ENCODE peak calls at places on chromosomes 6 and 20, in nine cellular contexts. G is heart left ventricle, E is Peyer's patch, X is lower lobe of right lung, H is A673, M is colonic mucosa, Z is tibial nerve, L is cardiac muscle cell, R is esophagus muscularis mucosa. Q is an unnamed sample.

GRCh38 chr6:38489951-38490350 is 149.8 kb downstream of the BTBD9 start:
- DNase-seq in G (no peak), H (no peak), Z (no peak), E (no peak), X (no peak), R (no peak), L (no peak), M (no peak), Q (no peak)

GRCh38 chr6:144264270-144265060 is 20.7 kb upstream of the UTRN start:
- DNase-seq in H (peak; percentile 35), L (peak; percentile 64), E (no peak), X (no peak), G (no peak), R (no peak), M (no peak), Z (no peak), Q (peak; percentile 28)

GRCh38 chr6:87722831-87723726 is 21.0 kb upstream of the AKIRIN2 start:
- DNase-seq in G (peak; percentile 73), R (no peak), E (peak; percentile 41), M (peak; percentile 41), Z (no peak), H (no peak), L (peak; percentile 23), X (peak; percentile 68), Q (peak; percentile 75)

GRCh38 chr6:166957087-166957804 is 896 bp upstream of the RNASET2 start:
- DNase-seq in E (peak; percentile 78), H (peak; percentile 18), R (no peak), Z (peak; percentile 45), M (peak; percentile 76), G (peak; percentile 63), L (no peak), X (peak; percentile 82), Q (peak; percentile 32)

GRCh38 chr6:108133594-108134179 is 32.1 kb upstream of the NR2E1 start:
- DNase-seq in L (peak; percentile 92), E (no peak), G (peak; percentile 40), M (peak; percentile 60), R (no peak), X (peak; percentile 79), H (peak; percentile 82), Z (no peak), Q (peak; percentile 84)

GRCh38 chr6:68695403-68695802 is 60.3 kb downstream of the ADGRB3 start:
- DNase-seq in M (no peak), L (no peak), G (no peak), E (no peak), R (no peak), X (no peak), Z (no peak), H (no peak), Q (no peak)

GRCh38 chr20:36574278-36575065 is 1.1 kb downstream of the TGIF2 start:
- DNase-seq in L (peak; percentile 75), H (peak; percentile 68), X (peak; percentile 70), Z (no peak), G (peak; percentile 48), M (peak; percentile 56), R (no peak), E (peak; percentile 65), Q (peak; percentile 69)

GRCh38 chr6:28081486-28081751 is 1.1 kb downstream of the ZNF165 start:
- DNase-seq in E (peak; percentile 39), M (no peak), L (no peak), R (no peak), H (no peak), G (no peak), Z (no peak), X (no peak), Q (no peak)

GRCh38 chr20:8082999-8083398 is 49.1 kb upstream of the PLCB1 start:
- DNase-seq in G (peak; percentile 12), X (no peak), Z (peak; percentile 28), H (no peak), M (no peak), R (no peak), E (no peak), L (no peak), Q (no peak)

GRCh38 chr6:106448000-106448426 is 87.5 kb downstream of the CRYBG1 start:
- DNase-seq in R (no peak), G (peak; percentile 8), M (no peak), H (no peak), X (peak; percentile 68), L (no peak), E (peak; percentile 63), Z (peak; percentile 9), Q (no peak)

DNA sequence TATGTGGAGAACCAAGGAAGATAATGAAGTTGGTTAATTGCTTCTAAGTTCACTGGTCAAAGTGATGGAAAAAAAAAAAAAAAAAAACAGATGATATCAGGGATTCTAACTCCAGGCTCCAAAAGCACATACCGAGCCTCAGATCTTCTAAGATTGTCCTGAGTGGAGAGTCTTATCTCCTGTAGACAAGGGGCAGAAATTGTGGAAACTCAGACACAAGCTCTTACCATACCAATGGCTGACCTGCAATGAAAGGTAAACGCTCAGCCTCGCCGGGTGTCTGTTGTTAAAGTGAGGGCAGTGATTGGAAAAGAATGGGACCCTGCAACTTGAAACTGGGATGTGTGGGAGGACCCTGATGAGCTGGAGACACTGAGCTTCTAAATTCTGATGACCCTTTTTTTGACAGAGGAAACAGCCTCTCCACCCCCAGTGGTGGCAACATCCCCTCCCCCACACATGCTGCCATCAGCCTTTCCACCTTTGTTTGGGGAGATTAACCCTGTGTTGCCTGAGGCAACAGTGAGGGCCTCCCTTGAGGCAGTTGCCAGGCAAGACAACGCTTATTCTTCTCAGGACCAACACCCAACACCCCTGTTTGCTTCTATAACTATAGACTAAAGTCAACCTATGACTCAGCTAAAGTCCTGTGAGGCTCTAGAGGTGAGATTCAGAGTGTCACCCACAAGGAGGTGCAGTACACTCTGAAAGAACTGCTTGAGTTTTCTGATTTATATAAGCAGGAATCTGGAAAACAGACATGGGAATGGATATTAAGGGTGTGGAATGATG is 154.0 kb downstream of the THBS2 start:
- DNase-seq in M (no peak), Z (no peak), H (no peak), G (no peak), X (no peak), R (peak; percentile 68), E (no peak), L (no peak), Q (no peak)
- TF ChIP-seq CTCF in M (no peak), Z (no peak), H (no peak), G (no peak), X (no peak), R (no peak), E (no peak), L (no peak), Q (no peak)

GRCh38 chr6:17851001-17851719 is 136.3 kb downstream of the KIF13A start:
- DNase-seq in E (no peak), L (no peak), Z (no peak), M (no peak), R (no peak), X (no peak), H (no peak), G (no peak), Q (no peak)
- H3K27ac ChIP-seq in E (peak overlapping the region; percentile 0), L (no peak overlapping the region), Z (no peak overlapping the region), M (no peak overlapping the region), R (peak overlapping the region; percentile 45), X (no peak overlapping the region), H (no peak overlapping the region), G (no peak overlapping the region), Q (no peak overlapping the region)

DNA sequence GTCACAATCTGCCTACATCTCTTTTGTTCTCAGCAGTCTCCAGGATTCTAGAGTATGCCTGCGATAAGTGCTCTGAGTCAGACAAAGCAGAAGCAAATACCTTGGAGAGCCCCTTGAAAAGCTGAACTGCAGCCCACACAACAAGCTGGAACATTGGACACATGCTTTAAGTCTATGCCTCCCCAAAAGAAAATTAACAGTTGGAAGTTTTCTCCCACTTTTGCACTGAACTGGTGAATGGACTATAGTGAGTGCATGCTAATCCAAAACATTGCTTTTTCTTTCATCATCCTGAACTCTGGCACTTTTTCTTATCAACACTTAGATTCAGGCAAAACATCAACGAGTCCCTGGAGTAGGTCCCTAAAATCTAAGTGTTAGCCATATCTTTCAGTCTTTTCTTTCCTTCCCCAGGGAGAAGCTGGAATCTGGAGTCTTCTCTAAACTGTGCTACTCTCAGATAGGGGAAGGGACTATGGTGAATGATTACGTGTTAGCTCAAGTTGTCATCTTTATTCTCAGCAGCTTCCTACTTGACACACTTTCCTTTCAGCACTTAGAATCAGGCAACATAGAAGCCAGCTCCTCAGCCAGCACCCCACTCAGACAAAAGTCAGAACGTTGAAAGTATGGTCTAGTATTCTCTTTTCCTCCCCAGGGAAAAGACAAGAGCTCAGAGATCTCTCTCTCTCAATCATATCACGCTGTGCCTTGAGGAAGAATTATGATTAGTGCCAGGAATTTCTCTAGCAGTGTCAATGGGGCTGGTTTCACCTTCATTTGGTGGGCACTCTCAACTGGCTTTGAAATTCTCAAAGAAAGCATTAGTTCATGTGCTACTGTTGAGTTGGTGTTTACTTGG is 811.0 kb upstream of the GJE1 start:
- DNase-seq in Z (no peak), E (no peak), G (no peak), L (peak; percentile 28), M (no peak), X (no peak), H (peak; percentile 75), R (no peak), Q (no peak)
- H3K4me3 ChIP-seq in Z (no peak overlapping the region), E (no peak overlapping the region), G (no peak overlapping the region), L (no peak overlapping the region), M (no peak overlapping the region), X (no peak overlapping the region), H (no peak overlapping the region), R (no peak overlapping the region), Q (no peak overlapping the region)

DNA sequence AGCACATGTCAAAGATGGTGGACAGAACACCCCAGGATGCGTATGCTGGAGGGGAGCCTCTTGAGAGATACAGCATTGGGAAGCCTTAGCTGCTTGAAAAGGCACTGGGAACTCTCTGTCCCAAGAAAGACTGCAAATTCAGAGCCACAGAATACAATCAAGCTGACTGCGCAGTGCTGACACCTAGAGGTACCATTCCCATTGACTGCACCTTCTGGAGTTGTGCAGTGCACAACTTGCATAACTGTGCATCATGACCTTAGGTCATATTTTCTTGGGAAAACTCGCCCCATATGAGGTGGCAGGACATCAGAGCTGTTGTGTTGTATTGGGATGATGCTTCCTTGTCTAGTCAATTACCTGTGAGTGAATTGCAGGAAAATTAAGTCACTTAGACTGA is 646.5 kb upstream of the NOX3 start:
- DNase-seq in X (no peak), G (no peak), M (peak; percentile 30), R (no peak), Z (no peak), H (peak; percentile 48), L (no peak), E (no peak), Q (no peak)
- TF ChIP-seq CTCF in X (no peak), G (no peak), M (no peak), R (no peak), Z (no peak), H (peak; percentile 65), L (no peak), E (no peak), Q (no peak)

GRCh38 chr6:111711989-111712388 is 106.3 kb upstream of the TRAF3IP2 start:
- DNase-seq in G (no peak), H (no peak), Z (no peak), R (no peak), M (no peak), L (no peak), X (no peak), E (no peak), Q (no peak)
- H3K27ac ChIP-seq in G (peak overlapping the region; percentile 66), H (no peak overlapping the region), Z (peak overlapping the region; percentile 48), R (peak overlapping the region; percentile 18), M (no peak overlapping the region), L (no peak overlapping the region), X (peak overlapping the region; percentile 33), E (peak overlapping the region; percentile 24), Q (no peak overlapping the region)

GRCh38 chr6:7146079-7146828 is 38.5 kb downstream of the RREB1 start:
- DNase-seq in X (peak; percentile 76), H (no peak), G (peak; percentile 44), L (no peak), R (no peak), Z (peak; percentile 47), M (peak; percentile 81), E (peak; percentile 42), Q (no peak)
- H3K4me3 ChIP-seq in X (no peak overlapping the region), H (no peak overlapping the region), G (no peak overlapping the region), L (no peak overlapping the region), R (no peak overlapping the region), Z (no peak overlapping the region), M (no peak overlapping the region), E (peak overlapping the region; percentile 13), Q (no peak overlapping the region)

Q was measured in pancreas.